ENCODE peak calls at places on chromosome 1, in four cellular contexts. One of them, this sample, is unnamed.

GRCh38 chr1:50278961-50279360 is 144.3 kb downstream of the DMRTA2 start:
- DNase-seq in endothelial cell of umbilical vein: no peak
- DNase-seq in left ventricle myocardium inferior: no peak
- DNase-seq in CD4-positive, alpha-beta T cell: no peak
- DNase-seq in this sample: no peak

GRCh38 chr1:204735042-204735441 is 49.5 kb upstream of the LRRN2 start:
- DNase-seq in endothelial cell of umbilical vein: no peak
- DNase-seq in left ventricle myocardium inferior: no peak
- DNase-seq in CD4-positive, alpha-beta T cell: no peak
- DNase-seq in this sample: no peak

GRCh38 chr1:8174807-8175206 is 143.1 kb upstream of the SLC45A1 start:
- DNase-seq in endothelial cell of umbilical vein: no peak
- DNase-seq in left ventricle myocardium inferior: no peak
- DNase-seq in CD4-positive, alpha-beta T cell: no peak
- DNase-seq in this sample: no peak

GRCh38 chr1:153608742-153609584 is 4.0 kb downstream of the S100A16 start:
- DNase-seq in endothelial cell of umbilical vein: peak
- DNase-seq in left ventricle myocardium inferior: peak
- DNase-seq in CD4-positive, alpha-beta T cell: no peak
- DNase-seq in this sample: peak

GRCh38 chr1:204466416-204467405 is 27.9 kb downstream of the PIK3C2B start:
- DNase-seq in endothelial cell of umbilical vein: peak
- DNase-seq in left ventricle myocardium inferior: peak
- DNase-seq in CD4-positive, alpha-beta T cell: no peak
- DNase-seq in this sample: no peak

GRCh38 chr1:6822530-6823359 is 37.5 kb downstream of the CAMTA1 start:
- DNase-seq in endothelial cell of umbilical vein: no peak
- DNase-seq in left ventricle myocardium inferior: no peak
- DNase-seq in CD4-positive, alpha-beta T cell: no peak
- DNase-seq in this sample: no peak

GRCh38 chr1:22472596-22472995 is 20.9 kb downstream of the ZBTB40 start:
- DNase-seq in endothelial cell of umbilical vein: no peak
- DNase-seq in left ventricle myocardium inferior: no peak
- DNase-seq in CD4-positive, alpha-beta T cell: no peak
- DNase-seq in this sample: no peak

GRCh38 chr1:164739189-164739588 is 180.2 kb downstream of the PBX1 start:
- DNase-seq in endothelial cell of umbilical vein: no peak
- DNase-seq in left ventricle myocardium inferior: no peak
- DNase-seq in CD4-positive, alpha-beta T cell: no peak
- DNase-seq in this sample: no peak

GRCh38 chr1:243791586-243792267 is 58.3 kb downstream of the AKT3 start:
- DNase-seq in endothelial cell of umbilical vein: peak
- DNase-seq in left ventricle myocardium inferior: no peak
- DNase-seq in CD4-positive, alpha-beta T cell: no peak
- DNase-seq in this sample: no peak

GRCh38 chr1:222314839-222315238 is 233.1 kb downstream of the HHIPL2 start:
- DNase-seq in endothelial cell of umbilical vein: no peak
- DNase-seq in left ventricle myocardium inferior: no peak
- DNase-seq in CD4-positive, alpha-beta T cell: no peak
- DNase-seq in this sample: no peak

GRCh38 chr1:200776949-200777348 is 38.3 kb downstream of the CAMSAP2 start:
- DNase-seq in endothelial cell of umbilical vein: no peak
- DNase-seq in left ventricle myocardium inferior: no peak
- DNase-seq in CD4-positive, alpha-beta T cell: no peak
- DNase-seq in this sample: no peak

GRCh38 chr1:153567621-153568366 is 2.1 kb upstream of the S100A2 start:
- DNase-seq in endothelial cell of umbilical vein: peak
- DNase-seq in left ventricle myocardium inferior: no peak
- DNase-seq in CD4-positive, alpha-beta T cell: no peak
- DNase-seq in this sample: no peak

GRCh38 chr1:21294266-21295058 is 4.2 kb upstream of the ECE1 start:
- DNase-seq in endothelial cell of umbilical vein: no peak
- DNase-seq in left ventricle myocardium inferior: no peak
- DNase-seq in CD4-positive, alpha-beta T cell: peak
- DNase-seq in this sample: no peak

GRCh38 chr1:238752332-238752731 is 634.0 kb upstream of the CHRM3 start:
- DNase-seq in endothelial cell of umbilical vein: no peak
- DNase-seq in left ventricle myocardium inferior: no peak
- DNase-seq in CD4-positive, alpha-beta T cell: no peak
- DNase-seq in this sample: no peak

GRCh38 chr1:14365226-14365994 is 233.1 kb upstream of the KAZN start:
- DNase-seq in endothelial cell of umbilical vein: no peak
- DNase-seq in left ventricle myocardium inferior: no peak
- DNase-seq in CD4-positive, alpha-beta T cell: no peak
- DNase-seq in this sample: no peak

GRCh38 chr1:93302078-93302477 is 43.6 kb upstream of the DR1 start:
- DNase-seq in endothelial cell of umbilical vein: no peak
- DNase-seq in left ventricle myocardium inferior: no peak
- DNase-seq in CD4-positive, alpha-beta T cell: no peak
- DNase-seq in this sample: no peak

GRCh38 chr1:93301131-93301530 is 44.6 kb upstream of the DR1 start:
- DNase-seq in endothelial cell of umbilical vein: no peak
- DNase-seq in left ventricle myocardium inferior: no peak
- DNase-seq in CD4-positive, alpha-beta T cell: no peak
- DNase-seq in this sample: no peak

DNA sequence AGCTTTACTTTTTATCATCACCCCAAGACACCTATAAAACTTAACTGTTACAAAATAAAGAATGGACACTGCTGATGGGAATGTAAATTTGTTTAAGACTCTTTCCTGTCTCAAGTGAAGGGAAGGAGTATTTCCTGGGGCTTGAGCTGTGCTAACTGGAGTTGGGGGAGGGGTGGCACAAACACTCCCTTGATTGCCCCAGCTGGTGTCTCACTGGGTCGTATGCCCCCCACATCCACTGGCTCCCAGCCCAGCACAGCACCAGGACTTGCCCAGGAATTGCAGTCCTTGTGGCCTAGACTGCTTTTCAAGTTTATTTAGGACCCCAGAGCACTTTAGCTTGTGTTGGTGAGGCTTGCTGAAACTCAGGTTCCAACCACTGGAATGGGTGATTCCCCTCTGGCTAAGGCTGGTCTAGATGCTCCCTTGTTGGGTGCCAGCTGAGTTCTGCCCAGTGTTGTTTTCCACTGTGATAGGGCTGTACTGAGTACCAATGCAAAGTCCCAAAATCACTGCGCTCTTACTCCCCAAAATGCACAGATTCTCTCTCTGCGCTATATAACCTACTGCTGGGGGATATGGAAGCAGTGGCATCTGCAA is 49.1 kb upstream of the DR1 start:
- DNase-seq in endothelial cell of umbilical vein: no peak
- DNase-seq in left ventricle myocardium inferior: no peak
- DNase-seq in CD4-positive, alpha-beta T cell: no peak
- DNase-seq in this sample: no peak
- H3K27ac ChIP-seq in endothelial cell of umbilical vein: no peak
- H3K27ac ChIP-seq in left ventricle myocardium inferior: no peak
- H3K27ac ChIP-seq in CD4-positive, alpha-beta T cell: no peak
- H3K27ac ChIP-seq in this sample: no peak

DNA sequence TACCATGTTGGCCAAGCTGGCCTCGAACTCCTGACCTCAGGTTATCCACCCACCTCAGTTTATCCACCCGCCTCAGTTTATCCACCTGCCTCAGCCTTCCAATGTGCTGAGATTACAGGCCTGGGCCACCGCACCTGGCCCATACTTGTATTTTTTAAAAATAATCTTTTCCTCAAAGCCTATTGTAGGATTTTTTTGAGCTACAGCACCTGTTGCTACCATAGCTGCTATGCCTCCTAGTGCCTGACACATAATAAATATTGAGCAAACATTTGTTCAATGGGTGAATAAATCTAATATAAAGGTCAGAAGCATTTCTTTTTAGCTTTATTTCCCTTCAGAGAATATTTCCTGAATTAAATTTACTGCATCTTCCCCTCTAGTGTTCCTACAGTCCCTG is 15.7 kb upstream of the ACBD3 start:
- DNase-seq in endothelial cell of umbilical vein: no peak
- DNase-seq in left ventricle myocardium inferior: no peak
- DNase-seq in CD4-positive, alpha-beta T cell: no peak
- DNase-seq in this sample: no peak
- TF ChIP-seq CTCF in endothelial cell of umbilical vein: no peak
- TF ChIP-seq CTCF in left ventricle myocardium inferior: no peak
- TF ChIP-seq CTCF in CD4-positive, alpha-beta T cell: no peak
- TF ChIP-seq CTCF in this sample: no peak

GRCh38 chr1:10561497-10561896 is 86.7 kb downstream of the PEX14 start:
- DNase-seq in endothelial cell of umbilical vein: peak
- DNase-seq in left ventricle myocardium inferior: no peak
- DNase-seq in CD4-positive, alpha-beta T cell: no peak
- DNase-seq in this sample: no peak
- H3K27ac ChIP-seq in endothelial cell of umbilical vein: no peak
- H3K27ac ChIP-seq in left ventricle myocardium inferior: no peak
- H3K27ac ChIP-seq in CD4-positive, alpha-beta T cell: no peak
- H3K27ac ChIP-seq in this sample: no peak

DNA sequence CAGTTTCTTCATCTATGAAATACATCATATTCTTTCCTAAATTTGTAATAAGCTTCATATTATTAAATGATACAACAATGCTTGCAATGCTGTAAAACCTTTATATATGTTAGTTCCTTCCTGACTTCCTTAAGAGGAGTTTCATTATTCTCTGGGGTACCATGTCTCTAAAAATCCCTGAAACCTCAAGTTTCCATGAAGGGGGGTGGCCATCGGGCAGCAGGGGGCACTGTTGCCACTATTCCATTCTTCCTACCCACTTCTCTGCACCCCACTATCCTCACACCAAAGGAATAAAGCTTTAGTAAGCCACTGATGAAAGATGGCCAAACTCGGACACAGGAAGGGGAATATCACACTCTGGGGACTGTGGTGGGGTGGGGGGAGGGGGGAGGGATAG is 9.0 kb upstream of the DMRTB1 start:
- DNase-seq in endothelial cell of umbilical vein: no peak
- DNase-seq in left ventricle myocardium inferior: no peak
- DNase-seq in CD4-positive, alpha-beta T cell: no peak
- DNase-seq in this sample: no peak
- TF ChIP-seq CTCF in endothelial cell of umbilical vein: peak
- TF ChIP-seq CTCF in left ventricle myocardium inferior: peak
- TF ChIP-seq CTCF in CD4-positive, alpha-beta T cell: no peak
- TF ChIP-seq CTCF in this sample: no peak

DNA sequence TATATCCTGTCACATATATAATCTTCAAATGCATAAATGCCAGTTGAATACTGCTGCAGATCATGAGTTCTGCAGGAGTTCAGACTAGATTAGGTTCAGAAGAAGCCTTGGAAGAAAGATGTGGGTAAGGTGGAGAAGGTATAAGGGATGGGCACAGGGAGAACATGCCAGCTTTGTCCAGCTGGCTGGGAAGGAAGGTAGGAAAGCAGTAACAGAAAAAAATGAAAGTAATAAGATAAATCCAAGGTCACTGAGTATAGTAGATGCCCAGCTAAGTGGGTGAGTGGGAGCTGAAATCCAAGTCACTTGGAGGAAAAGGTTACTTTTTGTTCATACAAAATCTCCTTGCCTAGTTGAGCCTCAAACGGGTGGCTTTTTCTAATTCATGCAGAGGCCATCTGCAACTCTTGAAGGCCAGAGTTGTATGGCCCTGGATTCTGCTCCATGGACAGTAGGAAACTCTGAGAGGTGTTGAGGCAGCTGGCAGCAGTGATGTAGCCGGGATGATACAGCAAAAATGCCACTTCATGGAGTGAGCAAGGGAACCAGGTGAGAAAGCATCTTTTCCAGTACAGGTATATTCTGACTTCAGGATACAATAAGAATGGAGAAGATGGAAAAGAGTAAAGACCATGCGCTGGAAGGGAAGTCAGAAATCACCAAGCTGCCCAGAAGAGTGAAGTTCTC is 3.4 kb downstream of the RCSD1 start:
- DNase-seq in endothelial cell of umbilical vein: no peak
- DNase-seq in left ventricle myocardium inferior: no peak
- DNase-seq in CD4-positive, alpha-beta T cell: no peak
- DNase-seq in this sample: no peak
- H3K27ac ChIP-seq in endothelial cell of umbilical vein: no peak
- H3K27ac ChIP-seq in left ventricle myocardium inferior: peak
- H3K27ac ChIP-seq in CD4-positive, alpha-beta T cell: peak
- H3K27ac ChIP-seq in this sample: peak

DNA sequence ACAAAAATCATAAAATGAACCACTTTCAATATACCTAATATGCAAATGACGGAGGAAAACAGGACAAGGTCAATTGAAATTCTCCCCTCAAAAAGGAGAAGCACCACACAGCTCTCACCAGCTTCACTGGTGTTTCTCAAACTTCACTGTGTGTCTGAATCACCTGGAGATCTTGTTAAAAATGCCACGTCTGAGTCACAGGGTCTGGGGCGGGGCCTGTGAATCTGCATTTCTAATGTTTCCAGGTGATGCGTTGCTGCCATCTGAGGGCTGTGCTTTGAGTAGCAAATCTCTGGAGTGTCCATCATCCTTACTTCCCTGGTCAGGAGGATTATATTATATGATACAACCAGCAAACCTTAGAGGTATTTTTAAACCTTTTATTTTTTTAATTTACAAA is 9.0 kb downstream of the CLDN19 start:
- DNase-seq in endothelial cell of umbilical vein: no peak
- DNase-seq in left ventricle myocardium inferior: no peak
- DNase-seq in CD4-positive, alpha-beta T cell: no peak
- DNase-seq in this sample: no peak
- TF ChIP-seq CTCF in endothelial cell of umbilical vein: no peak
- TF ChIP-seq CTCF in left ventricle myocardium inferior: no peak
- TF ChIP-seq CTCF in CD4-positive, alpha-beta T cell: no peak
- TF ChIP-seq CTCF in this sample: no peak

This sample was measured in sigmoid colon.